ENCODE peak calls at places on chromosomes 2 and 18, in six cellular contexts. J is IMR-90, H is fibroblast of lung, V is endodermal cell, Y is K562, O is neural progenitor cell. T is an unnamed sample.
A peak's percentile ranks its signal among the peaks of the same experiment; 100 is the strongest.

GRCh38 chr2:144546933-144547332 is 27.0 kb upstream of the ZEB2 start:
- DNase-seq in H (peak; percentile 68), V (no peak), J (peak; percentile 16), Y (no peak), O (no peak), T (no peak)

GRCh38 chr2:176284451-176285049 is 15.3 kb downstream of the MTX2 start:
- DNase-seq in Y (peak; percentile 29), H (peak; percentile 8), V (no peak), J (no peak), O (no peak), T (no peak)

GRCh38 chr2:204086167-204086566 is 149.6 kb downstream of the ICOS start:
- DNase-seq in O (no peak), H (no peak), Y (no peak), V (no peak), J (no peak), T (no peak)

GRCh38 chr2:558879-559278 is 118.3 kb downstream of the TMEM18 start:
- DNase-seq in H (no peak), Y (no peak), V (no peak), J (no peak), O (no peak), T (no peak)

GRCh38 chr2:28507806-28508764 is 12.2 kb downstream of the PLB1 start:
- DNase-seq in V (no peak), Y (peak; percentile 54), H (no peak), J (peak; percentile 17), O (no peak), T (no peak)

GRCh38 chr2:238945433-238946150 is 97.7 kb downstream of the TWIST2 start:
- DNase-seq in J (peak; percentile 42), O (peak; percentile 72), V (peak; percentile 95), H (peak; percentile 59), Y (peak; percentile 24), T (no peak)

GRCh38 chr2:100285691-100286090 is 36.6 kb downstream of the LONRF2 start:
- DNase-seq in Y (no peak), J (peak; percentile 83), O (no peak), V (no peak), H (peak; percentile 91), T (no peak)

GRCh38 chr2:95530734-95531133 is 46.2 kb upstream of the TRIM43B start:
- DNase-seq in V (no peak), O (no peak), H (peak; percentile 26), Y (no peak), J (peak; percentile 88), T (peak; percentile 51)

GRCh38 chr2:188788621-188789020 is 185.6 kb upstream of the COL3A1 start:
- DNase-seq in J (peak; percentile 93), O (no peak), V (no peak), H (peak; percentile 93), Y (no peak), T (no peak)

GRCh38 chr2:234292205-234292954 is 204.5 kb downstream of the ARL4C start:
- DNase-seq in J (no peak), V (no peak), H (no peak), O (no peak), Y (no peak), T (peak; percentile 80)

GRCh38 chr18:76847926-76848325 is 25.6 kb downstream of the ZNF236 start:
- DNase-seq in O (peak; percentile 27), J (no peak), V (peak; percentile 80), Y (no peak), H (no peak), T (no peak)

GRCh38 chr18:34492652-34493051 is 217.4 kb upstream of the DTNA start:
- DNase-seq in H (no peak), V (no peak), Y (no peak), O (no peak), J (no peak), T (no peak)

GRCh38 chr2:128292599-128293425 is 25.9 kb downstream of the HS6ST1 start:
- DNase-seq in Y (no peak), V (no peak), O (no peak), J (no peak), H (no peak), T (no peak)

GRCh38 chr18:8999872-9000271 is 102.6 kb upstream of the NDUFV2 start:
- DNase-seq in V (no peak), J (no peak), O (no peak), H (no peak), Y (no peak), T (no peak)

GRCh38 chr2:168797286-168797655 is 5.2 kb upstream of the NOSTRIN start:
- DNase-seq in O (no peak), H (no peak), Y (no peak), J (no peak), V (no peak), T (no peak)

GRCh38 chr2:147275943-147276342 is 568.9 kb upstream of the ACVR2A start:
- DNase-seq in O (peak; percentile 8), J (no peak), H (no peak), V (peak; percentile 79), Y (no peak), T (no peak)

GRCh38 chr18:36312806-36313395 is 15.4 kb downstream of the FHOD3 start:
- DNase-seq in H (no peak), J (peak; percentile 39), Y (no peak), O (no peak), V (peak; percentile 16), T (no peak)

GRCh38 chr2:240249423-240250149 is 109.1 kb upstream of the OTOS start:
- DNase-seq in Y (peak; percentile 50), V (peak; percentile 52), O (no peak), J (no peak), H (no peak), T (no peak)

GRCh38 chr2:239523944-239524310 is 123.1 kb upstream of the HDAC4 start:
- DNase-seq in V (no peak), O (no peak), Y (no peak), J (no peak), H (no peak), T (no peak)

GRCh38 chr2:88180594-88181240 is 10.6 kb downstream of the THNSL2 start:
- DNase-seq in Y (no peak), J (peak; percentile 2), O (no peak), H (no peak), V (peak; percentile 40), T (no peak)

GRCh38 chr2:162062559-162062958 is 11.5 kb downstream of the DPP4 start:
- DNase-seq in H (no peak), V (no peak), J (no peak), Y (no peak), O (no peak), T (no peak)

GRCh38 chr2:239158641-239159475 is 242.0 kb downstream of the HDAC4 start:
- DNase-seq in O (peak; percentile 18), H (no peak), V (peak; percentile 62), J (no peak), Y (peak; percentile 61), T (no peak)

GRCh38 chr2:111711270-111711669 is 172.7 kb downstream of the ANAPC1 start:
- DNase-seq in Y (no peak), O (no peak), J (no peak), H (no peak), V (peak; percentile 42), T (no peak)

GRCh38 chr2:144539170-144539863 is 19.4 kb upstream of the ZEB2 start:
- DNase-seq in O (no peak), J (peak; percentile 45), Y (no peak), H (peak; percentile 92), V (no peak), T (no peak)

GRCh38 chr2:190254451-190254850 is 65.2 kb downstream of the HIBCH start:
- DNase-seq in H (no peak), O (no peak), Y (no peak), J (peak; percentile 1), V (no peak), T (no peak)

GRCh38 chr2:178473931-178474330 is 4.5 kb downstream of the FKBP7 start:
- DNase-seq in H (peak; percentile 36), Y (no peak), O (no peak), J (peak; percentile 15), V (no peak), T (no peak)

DNA sequence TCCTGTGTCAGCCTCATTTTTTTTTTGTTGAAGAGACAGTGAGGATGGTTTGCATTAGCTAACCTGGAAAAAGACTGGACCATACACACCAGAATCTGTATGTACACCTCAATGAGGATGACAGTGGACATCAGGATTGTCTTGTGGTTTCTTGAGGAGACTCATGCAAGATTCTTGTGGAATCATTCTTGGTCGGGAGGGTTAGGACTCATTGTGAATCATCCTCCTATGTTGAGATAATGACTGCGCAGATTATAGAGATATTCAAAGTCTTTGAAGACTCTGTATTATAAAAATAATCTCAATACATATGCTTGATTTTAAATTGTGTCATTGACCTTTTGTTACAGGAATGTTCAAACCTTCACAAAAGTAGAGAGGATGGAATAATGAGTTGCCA is 49.1 kb upstream of the DOCK10 start:
- DNase-seq in V (no peak), J (peak; percentile 98), Y (no peak), O (no peak), H (peak; percentile 70), T (no peak)
- H3K9ac ChIP-seq in V (no peak overlapping the region), J (no peak overlapping the region), Y (no peak overlapping the region), O (no peak overlapping the region), H (no peak overlapping the region), T (no peak overlapping the region)

GRCh38 chr18:70464343-70465114 is 175.7 kb downstream of the SOCS6 start:
- DNase-seq in O (peak; percentile 83), V (peak; percentile 88), J (peak; percentile 55), H (peak; percentile 73), Y (peak; percentile 31), T (no peak)
- H3K9ac ChIP-seq in O (no peak overlapping the region), V (no peak overlapping the region), J (no peak overlapping the region), H (no peak overlapping the region), Y (peak overlapping the region; percentile 34), T (no peak overlapping the region)

DNA sequence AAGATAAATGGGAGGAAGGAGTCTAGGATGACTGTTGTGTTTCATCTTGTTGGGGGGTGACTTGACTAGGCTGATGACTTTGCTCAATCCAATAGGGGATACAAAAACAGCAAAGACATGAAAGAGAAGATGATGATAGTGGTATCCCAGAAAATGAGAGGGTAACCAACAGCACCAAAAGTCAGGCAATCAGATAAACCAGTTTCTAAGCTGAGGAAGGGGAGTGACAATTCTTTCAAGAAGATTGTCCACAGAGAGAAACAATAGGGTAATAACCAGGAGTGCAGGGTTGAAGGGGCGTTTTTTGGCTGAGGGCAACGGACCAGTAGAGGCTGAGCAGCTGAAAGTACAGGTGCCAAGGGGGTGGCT is 7.7 kb upstream of the KCMF1 start:
- DNase-seq in O (no peak), Y (no peak), V (no peak), H (no peak), J (no peak), T (no peak)
- H3K9ac ChIP-seq in O (no peak overlapping the region), Y (no peak overlapping the region), V (no peak overlapping the region), H (no peak overlapping the region), J (no peak overlapping the region), T (no peak overlapping the region)

DNA sequence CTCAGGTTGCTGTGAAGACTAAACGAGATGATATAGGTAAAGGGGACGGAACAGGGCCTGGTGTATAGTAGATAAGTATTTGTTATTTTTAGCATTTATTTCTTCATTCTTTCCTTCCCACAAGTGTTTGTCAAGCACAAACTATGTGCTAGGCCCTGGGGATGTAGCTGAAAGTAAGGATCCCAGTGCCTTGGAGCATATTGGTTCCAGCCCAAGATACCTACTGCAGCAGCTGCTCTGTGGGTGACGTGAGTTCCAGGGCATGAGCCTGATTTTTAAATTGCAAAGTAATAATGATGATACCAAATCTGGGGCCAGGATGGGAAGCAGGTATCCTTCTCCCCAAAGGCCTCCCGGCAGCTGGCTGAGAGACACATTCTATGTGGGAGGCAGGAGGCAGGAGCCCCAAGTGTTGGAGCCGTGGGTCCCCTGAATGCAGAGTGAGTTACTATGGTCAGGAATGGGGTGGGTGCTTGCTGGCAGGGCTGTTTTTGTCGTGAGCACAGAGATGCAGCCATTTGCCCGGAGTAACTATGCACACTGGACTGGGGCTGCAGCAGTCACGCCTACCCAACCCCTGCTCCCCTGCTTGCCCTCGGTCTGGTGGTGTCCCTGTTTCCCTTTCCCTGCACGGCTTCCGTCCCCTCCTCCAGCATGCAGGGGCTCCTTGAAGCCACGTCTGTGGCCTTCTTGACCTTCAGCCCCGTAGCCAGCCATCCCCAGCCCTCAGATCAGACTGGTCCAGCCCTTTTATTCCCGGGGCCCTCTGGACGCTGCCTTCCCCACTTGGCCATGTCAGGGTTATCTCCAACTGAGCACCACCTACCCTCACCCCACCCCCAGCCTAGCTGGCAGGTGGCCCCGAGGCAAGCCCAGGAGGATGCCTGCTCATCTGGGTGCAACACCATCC is 52.4 kb downstream of the INHBB start:
- DNase-seq in Y (no peak), V (peak; percentile 29), O (no peak), H (no peak), J (peak; percentile 58), T (no peak)
- H3K9ac ChIP-seq in Y (no peak overlapping the region), V (no peak overlapping the region), O (no peak overlapping the region), H (no peak overlapping the region), J (no peak overlapping the region), T (no peak overlapping the region)

T was measured in GM12878.